ENCODE peak calls at places on chromosome 19, in seven cellular contexts. O, N, W, H, D, U and T are unnamed samples.

GRCh38 chr19:48192750-48193149 is 22.3 kb downstream of the ZSWIM9 start:
- DNase-seq in O (no peak), N (no peak), W (no peak), H (no peak), D (no peak), U (no peak), T (no peak)

GRCh38 chr19:49073514-49074378 is 1.2 kb upstream of the KCNA7 start:
- DNase-seq in O (no peak), N (no peak), W (no peak), H (no peak), D (peak; percentile 65), U (no peak), T (peak; percentile 57)

GRCh38 chr19:32652893-32653625 is 21.9 kb downstream of the ANKRD27 start:
- DNase-seq in O (peak; percentile 17), N (no peak), W (no peak), H (no peak), D (no peak), U (peak; percentile 91), T (no peak)

GRCh38 chr19:45164577-45165335 is 4.0 kb upstream of the NKPD1 start:
- DNase-seq in O (no peak), N (no peak), W (peak; percentile 80), H (no peak), D (no peak), U (peak; percentile 50), T (no peak)

GRCh38 chr19:53994811-53995210 is 3.4 kb downstream of the CACNG6 start:
- DNase-seq in O (no peak), N (no peak), W (no peak), H (no peak), D (no peak), U (no peak), T (peak; percentile 20)

GRCh38 chr19:42003506-42004294 is 9.7 kb upstream of the ATP1A3 start:
- DNase-seq in O (no peak), N (no peak), W (no peak), H (no peak), D (no peak), U (no peak), T (no peak)

GRCh38 chr19:32464279-32464678 is 58.7 kb downstream of the DPY19L3 start:
- DNase-seq in O (no peak), N (no peak), W (no peak), H (no peak), D (no peak), U (no peak), T (peak; percentile 42)

GRCh38 chr19:17549088-17549740 is 6.2 kb upstream of the COLGALT1 start:
- DNase-seq in O (no peak), N (no peak), W (no peak), H (no peak), D (no peak), U (no peak), T (no peak)

GRCh38 chr19:903266-903797 is 9.7 kb downstream of the R3HDM4 start:
- DNase-seq in O (no peak), N (no peak), W (no peak), H (no peak), D (no peak), U (no peak), T (no peak)

GRCh38 chr19:36963262-36963661 is 47.1 kb downstream of the ZNF568 start:
- DNase-seq in O (no peak), N (no peak), W (no peak), H (no peak), D (no peak), U (no peak), T (no peak)

GRCh38 chr19:9673912-9674668 is 810 bp downstream of the ZNF562 start:
- DNase-seq in O (no peak), N (no peak), W (peak; percentile 49), H (no peak), D (no peak), U (no peak), T (peak; percentile 41)

GRCh38 chr19:36254848-36255247 is 39.9 kb downstream of the ZNF146 start:
- DNase-seq in O (no peak), N (no peak), W (no peak), H (no peak), D (no peak), U (no peak), T (no peak)

GRCh38 chr19:9917322-9917721 is 19.0 kb downstream of the OLFM2 start:
- DNase-seq in O (no peak), N (no peak), W (no peak), H (no peak), D (peak; percentile 80), U (no peak), T (peak; percentile 85)

GRCh38 chr19:32570081-32570785 is 10.8 kb upstream of the PDCD5 start:
- DNase-seq in O (peak; percentile 36), N (no peak), W (peak; percentile 68), H (no peak), D (peak; percentile 70), U (peak; percentile 43), T (peak; percentile 68)

GRCh38 chr19:13814550-13814949 is 19.3 kb downstream of the ZSWIM4 start:
- DNase-seq in O (no peak), N (no peak), W (no peak), H (no peak), D (no peak), U (no peak), T (no peak)

GRCh38 chr19:49042177-49042576 is 1.5 kb upstream of the CGB5 start:
- DNase-seq in O (no peak), N (no peak), W (no peak), H (no peak), D (no peak), U (no peak), T (peak; percentile 80)

GRCh38 chr19:38425810-38426466 is at the start of gene RASGRP4:
- DNase-seq in O (no peak), N (no peak), W (peak; percentile 65), H (no peak), D (no peak), U (peak; percentile 57), T (no peak)

GRCh38 chr19:6204212-6204611 is 68.7 kb downstream of the ACSBG2 start:
- DNase-seq in O (no peak), N (no peak), W (no peak), H (no peak), D (no peak), U (no peak), T (no peak)

GRCh38 chr19:769610-770009 is 18.7 kb downstream of the MISP start:
- DNase-seq in O (no peak), N (no peak), W (no peak), H (no peak), D (no peak), U (no peak), T (no peak)

GRCh38 chr19:18731562-18732008 is 48.1 kb downstream of the CRTC1 start:
- DNase-seq in O (no peak), N (no peak), W (no peak), H (no peak), D (no peak), U (no peak), T (no peak)

GRCh38 chr19:18726846-18727245 is 43.4 kb downstream of the CRTC1 start:
- DNase-seq in O (no peak), N (no peak), W (no peak), H (no peak), D (no peak), U (no peak), T (no peak)

GRCh38 chr19:18729933-18730530 is 46.6 kb downstream of the CRTC1 start:
- DNase-seq in O (no peak), N (no peak), W (no peak), H (no peak), D (no peak), U (no peak), T (no peak)

GRCh38 chr19:18733196-18733647 is 49.7 kb downstream of the CRTC1 start:
- DNase-seq in O (peak; percentile 12), N (no peak), W (no peak), H (no peak), D (no peak), U (peak; percentile 73), T (no peak)

GRCh38 chr19:18730885-18731513 is 47.5 kb downstream of the CRTC1 start:
- DNase-seq in O (no peak), N (no peak), W (no peak), H (no peak), D (no peak), U (no peak), T (no peak)
- H3K4me1 ChIP-seq in O (no peaks in the 10 kb centered on the region), N (no peaks in the 10 kb centered on the region), W (no peaks in the 10 kb centered on the region), H (peaks cover 12% of the 10 kb centered on the region), D (no peaks in the 10 kb centered on the region), U (peaks cover 12% of the 10 kb centered on the region), T (no peaks in the 10 kb centered on the region)

DNA sequence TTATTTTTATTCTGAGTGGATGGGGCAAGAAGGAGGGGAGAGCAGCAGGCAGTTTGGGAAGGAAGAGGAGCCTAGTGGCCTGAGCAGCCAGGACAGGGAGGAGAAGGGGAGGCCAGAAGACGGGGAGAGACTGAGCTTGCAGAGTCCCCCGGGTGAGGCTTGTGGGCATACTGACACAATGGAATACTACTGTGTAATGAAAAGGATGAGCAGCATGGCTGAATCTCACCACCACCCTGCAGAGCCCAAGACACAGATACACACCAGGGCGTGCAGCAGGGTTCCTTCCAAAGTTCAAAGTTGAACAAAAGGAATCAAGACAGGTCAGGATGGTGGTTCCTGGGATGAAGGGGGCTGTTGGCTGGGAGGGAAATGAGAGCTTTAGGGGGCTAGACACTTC is 8.1 kb upstream of the SMG9 start:
- DNase-seq in O (no peak), N (no peak), W (no peak), H (no peak), D (no peak), U (no peak), T (no peak)
- H3K4me1 ChIP-seq in O (peaks cover 20% of the 10 kb centered on the region), N (peaks cover 18% of the 10 kb centered on the region), W (peaks cover 40% of the 10 kb centered on the region), H (peaks cover 70% of the 10 kb centered on the region), D (peaks cover 59% of the 10 kb centered on the region), U (peaks cover 6% of the 10 kb centered on the region), T (peaks cover 51% of the 10 kb centered on the region)

GRCh38 chr19:16198363-16198636 is 589 bp downstream of the AP1M1 start:
- DNase-seq in O (no peak), N (no peak), W (no peak), H (no peak), D (no peak), U (no peak), T (no peak)
- H3K4me1 ChIP-seq in O (peaks cover 30% of the 10 kb centered on the region), N (peaks cover 18% of the 10 kb centered on the region), W (peaks cover 27% of the 10 kb centered on the region), H (peaks cover 43% of the 10 kb centered on the region), D (peaks cover 27% of the 10 kb centered on the region), U (peaks cover 25% of the 10 kb centered on the region), T (peaks cover 28% of the 10 kb centered on the region)

GRCh38 chr19:12731337-12731736 is 3.1 kb downstream of the TRIR start:
- DNase-seq in O (no peak), N (no peak), W (no peak), H (no peak), D (no peak), U (no peak), T (no peak)

GRCh38 chr19:12730054-12730453 is 4.4 kb downstream of the TRIR start:
- DNase-seq in O (no peak), N (no peak), W (no peak), H (no peak), D (no peak), U (no peak), T (no peak)

GRCh38 chr19:12736854-12737665 is at the start of gene GET3:
- DNase-seq in O (peak; percentile 93), N (peak; percentile 95), W (peak; percentile 89), H (peak; percentile 71), D (peak; percentile 97), U (peak; percentile 95), T (peak; percentile 100)

GRCh38 chr19:12733369-12733896 is 1.1 kb downstream of the TRIR start:
- DNase-seq in O (no peak), N (no peak), W (peak; percentile 70), H (no peak), D (peak; percentile 59), U (no peak), T (peak; percentile 53)

DNA sequence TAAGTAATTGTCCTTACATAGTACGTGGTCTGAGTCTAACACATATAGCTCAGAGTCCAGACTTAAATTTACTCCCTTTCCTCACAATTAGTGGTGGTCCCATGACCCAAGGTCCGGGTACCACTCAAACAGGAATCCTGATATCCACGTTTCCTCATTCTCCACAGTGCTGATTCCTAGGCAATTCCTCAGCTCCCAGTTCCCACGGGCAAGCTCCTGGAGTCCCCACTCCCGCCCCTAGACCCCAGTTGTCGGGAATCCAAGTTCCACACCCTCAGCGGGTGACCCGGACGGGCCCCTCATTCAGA is 623 bp downstream of the TRIR start:
- DNase-seq in O (no peak), N (no peak), W (no peak), H (no peak), D (no peak), U (no peak), T (no peak)
- H3K4me1 ChIP-seq in O (peaks cover 34% of the 10 kb centered on the region), N (peaks cover 29% of the 10 kb centered on the region), W (peaks cover 49% of the 10 kb centered on the region), H (peaks cover 67% of the 10 kb centered on the region), D (peaks cover 28% of the 10 kb centered on the region), U (peaks cover 48% of the 10 kb centered on the region), T (peaks cover 29% of the 10 kb centered on the region)